ENCODE peak calls at places on chromosomes 16 and 17, in six cellular contexts. V is upper lobe of right lung; R is SK-N-SH; C is CD8-positive, alpha-beta memory T cell; T is breast epithelium; H is H1. O is an unnamed sample.

GRCh38 chr17:64786337-64786736 is 124.2 kb upstream of the SMURF2 start:
- DNase-seq in V (no peak), R (no peak), C (no peak), H (no peak), T (no peak), O (no peak)

GRCh38 chr16:21233521-21234150 is at the start of gene ANKS4B:
- DNase-seq in C (no peak), V (no peak), T (no peak), R (no peak), H (peak), O (no peak)

GRCh38 chr16:21214086-21214485 is 2.7 kb upstream of the ZP2 start:
- DNase-seq in C (no peak), T (no peak), V (no peak), R (no peak), H (no peak), O (no peak)

GRCh38 chr16:85086347-85087291 is 25.7 kb downstream of the CIBAR2 start:
- DNase-seq in R (peak), T (peak), C (peak), V (peak), H (peak), O (peak)

GRCh38 chr17:34386925-34387550 is 24.0 kb upstream of the CCL1 start:
- DNase-seq in T (no peak), C (no peak), V (no peak), H (no peak), R (no peak), O (no peak)

GRCh38 chr16:86934581-86935322 is 356.4 kb downstream of the FOXL1 start:
- DNase-seq in H (no peak), T (no peak), C (no peak), V (no peak), R (no peak), O (no peak)

GRCh38 chr16:1527836-1528811 is 5.3 kb upstream of the TMEM204 start:
- DNase-seq in C (no peak), T (no peak), H (no peak), V (no peak), R (no peak), O (no peak)

GRCh38 chr17:14755002-14755401 is 454.1 kb downstream of the HS3ST3B1 start:
- DNase-seq in C (no peak), T (no peak), H (no peak), R (no peak), V (no peak), O (no peak)

GRCh38 chr16:4218202-4218601 is 23.7 kb downstream of the SRL start:
- DNase-seq in R (no peak), V (peak), H (no peak), T (no peak), C (no peak), O (no peak)

GRCh38 chr17:35094902-35095301 is 24.8 kb downstream of the RAD51D start:
- DNase-seq in V (no peak), R (no peak), C (no peak), T (no peak), H (no peak), O (no peak)

GRCh38 chr16:89237733-89238132 is 20.2 kb downstream of the ZNF778 start:
- DNase-seq in C (no peak), R (no peak), T (no peak), H (no peak), V (no peak), O (no peak)

DNA sequence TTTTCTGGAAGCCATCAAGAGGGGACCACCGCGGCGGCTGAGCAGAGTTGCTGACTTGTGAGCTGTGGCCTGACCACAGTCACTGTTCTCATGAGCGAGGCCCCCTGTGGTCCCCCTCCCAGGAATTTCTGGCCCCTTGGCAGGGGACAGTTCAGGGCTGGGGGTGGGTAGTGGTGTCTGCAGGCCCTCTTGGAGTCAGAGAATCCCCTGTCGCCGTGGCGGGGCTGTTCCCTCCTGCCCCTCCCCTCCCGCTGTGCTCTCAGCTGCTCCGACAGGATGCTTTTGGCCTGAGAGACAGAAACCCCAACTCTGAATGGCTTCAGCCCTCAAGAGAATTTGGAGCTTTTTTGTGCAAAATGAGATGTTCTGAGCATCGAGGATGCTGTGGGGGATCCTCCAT is 292.0 kb downstream of the SEC14L1 start:
- DNase-seq in C (no peak), R (no peak), T (no peak), V (no peak), H (no peak), O (no peak)
- H3K27ac ChIP-seq in C (no peak), R (peak), T (no peak), V (no peak), H (no peak), O (peak)

GRCh38 chr17:45104029-45104428 is 28.3 kb downstream of the PLCD3 start:
- DNase-seq in R (no peak), H (no peak), C (no peak), V (no peak), T (no peak), O (no peak)

GRCh38 chr17:45101546-45101882 is 30.8 kb downstream of the PLCD3 start:
- DNase-seq in T (no peak), C (no peak), H (no peak), R (no peak), V (no peak), O (no peak)

GRCh38 chr17:45101883-45102811 is 30.2 kb downstream of the PLCD3 start:
- DNase-seq in R (no peak), V (no peak), H (no peak), C (no peak), T (no peak), O (no peak)

GRCh38 chr17:45103269-45103795 is 29.0 kb downstream of the PLCD3 start:
- DNase-seq in V (no peak), T (no peak), R (no peak), C (no peak), H (no peak), O (no peak)

DNA sequence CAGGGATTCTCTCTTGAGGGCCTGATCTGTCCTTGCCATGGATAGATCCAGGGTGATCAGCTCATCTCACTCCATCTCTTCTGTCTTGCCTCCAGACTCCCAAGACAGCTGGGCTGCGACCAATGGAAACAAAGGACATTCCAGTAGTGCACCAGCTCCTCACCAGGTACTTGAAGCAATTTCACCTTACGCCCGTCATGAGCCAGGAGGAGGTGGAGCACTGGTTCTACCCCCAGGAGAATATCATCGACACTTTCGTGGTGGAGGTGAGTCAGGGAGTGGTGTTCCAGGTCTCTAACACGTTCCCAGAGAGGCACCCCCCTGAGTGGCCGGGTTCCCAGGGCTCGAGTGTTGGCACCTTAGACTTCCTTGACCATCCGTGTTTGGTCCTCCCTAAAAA is 29.5 kb downstream of the PLCD3 start:
- DNase-seq in T (no peak), C (no peak), R (no peak), V (no peak), H (no peak), O (no peak)
- H3K27ac ChIP-seq in T (peak), C (no peak), R (no peak), V (no peak), H (no peak), O (no peak)

GRCh38 chr16:67393790-67394270 is 532 bp upstream of the TPPP3 start:
- DNase-seq in H (no peak), C (no peak), T (no peak), V (no peak), R (no peak), O (no peak)
- H3K27ac ChIP-seq in H (no peak), C (no peak), T (peak), V (peak), R (peak), O (no peak)

GRCh38 chr17:17326275-17326875 is 23.2 kb downstream of the NT5M start:
- DNase-seq in T (peak), C (no peak), V (no peak), R (no peak), H (no peak), O (no peak)

GRCh38 chr17:17324616-17325015 is 21.4 kb downstream of the NT5M start:
- DNase-seq in H (no peak), T (no peak), V (no peak), C (no peak), R (no peak), O (no peak)

GRCh38 chr17:17325816-17326215 is 22.6 kb downstream of the NT5M start:
- DNase-seq in H (no peak), V (no peak), T (peak), C (no peak), R (no peak), O (no peak)

GRCh38 chr17:17322516-17323510 is 19.6 kb downstream of the NT5M start:
- DNase-seq in V (peak), C (no peak), T (peak), R (no peak), H (no peak), O (no peak)

GRCh38 chr17:17325228-17325627 is 22.1 kb downstream of the NT5M start:
- DNase-seq in C (no peak), R (no peak), V (no peak), H (no peak), T (peak), O (no peak)
- H3K27ac ChIP-seq in C (no peak), R (no peak), V (no peak), H (no peak), T (no peak), O (no peak)

GRCh38 chr16:54093281-54093680 is 193.3 kb downstream of the IRX3 start:
- DNase-seq in R (no peak), H (no peak), C (no peak), T (no peak), V (no peak), O (no peak)
- H3K27ac ChIP-seq in R (no peak), H (no peak), C (no peak), T (peak), V (no peak), O (no peak)

GRCh38 chr16:2968738-2969544 is at the start of gene PAQR4:
- DNase-seq in R (peak), C (peak), T (peak), V (peak), H (peak), O (peak)
- H3K27ac ChIP-seq in R (no peak), C (peak), T (no peak), V (no peak), H (peak), O (peak)

GRCh38 chr17:70021726-70022125 is 53.3 kb upstream of the KCNJ16 start:
- DNase-seq in H (no peak), T (no peak), V (no peak), R (no peak), C (no peak), O (no peak)
- H3K27ac ChIP-seq in H (no peak), T (no peak), V (no peak), R (peak), C (no peak), O (no peak)

GRCh38 chr17:81577278-81578000 is 25.3 kb upstream of the FAAP100 start:
- DNase-seq in T (no peak), R (no peak), V (no peak), H (no peak), C (no peak), O (no peak)

GRCh38 chr17:81578038-81578441 is 25.9 kb upstream of the FAAP100 start:
- DNase-seq in C (no peak), T (no peak), V (no peak), H (no peak), R (no peak), O (no peak)

GRCh38 chr17:81575836-81576235 is 23.7 kb upstream of the FAAP100 start:
- DNase-seq in C (no peak), H (no peak), V (no peak), T (no peak), R (no peak), O (no peak)

GRCh38 chr17:81578561-81579225 is 26.5 kb upstream of the FAAP100 start:
- DNase-seq in V (no peak), H (no peak), C (no peak), R (no peak), T (no peak), O (no peak)

DNA sequence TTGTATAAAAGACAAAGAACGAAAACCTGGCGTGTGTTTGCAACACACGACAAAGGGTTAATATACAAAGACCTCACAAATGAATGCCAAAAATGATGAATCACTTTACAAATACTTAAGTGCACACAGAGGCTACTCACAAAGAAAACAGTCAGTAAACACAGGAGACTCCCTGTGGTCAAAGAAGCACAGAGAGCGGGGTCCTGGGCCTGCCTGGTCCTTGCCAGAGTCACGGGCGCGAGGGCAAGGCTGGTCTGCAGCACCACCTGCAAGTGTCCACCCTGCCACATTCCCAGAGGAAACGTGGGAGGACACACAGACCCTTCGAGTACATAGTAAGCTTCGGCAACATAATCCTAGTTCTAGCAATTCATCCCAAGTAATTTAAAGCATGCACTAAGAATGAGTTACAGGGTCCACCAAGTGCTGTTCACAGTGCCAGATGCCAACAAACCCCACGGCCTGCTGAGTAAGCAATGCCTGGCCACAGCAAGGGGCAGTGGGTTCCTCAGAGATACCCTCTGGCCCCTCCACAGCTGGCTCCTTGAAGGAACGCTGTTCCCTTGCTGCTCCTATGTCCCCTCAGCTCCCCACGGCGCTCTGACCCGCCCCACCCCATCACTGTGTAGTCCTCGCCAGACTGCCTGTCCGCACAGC is 24.6 kb upstream of the FAAP100 start:
- DNase-seq in T (no peak), C (no peak), V (no peak), H (no peak), R (no peak), O (no peak)
- H3K27ac ChIP-seq in T (no peak), C (no peak), V (no peak), H (no peak), R (peak), O (no peak)

DNA sequence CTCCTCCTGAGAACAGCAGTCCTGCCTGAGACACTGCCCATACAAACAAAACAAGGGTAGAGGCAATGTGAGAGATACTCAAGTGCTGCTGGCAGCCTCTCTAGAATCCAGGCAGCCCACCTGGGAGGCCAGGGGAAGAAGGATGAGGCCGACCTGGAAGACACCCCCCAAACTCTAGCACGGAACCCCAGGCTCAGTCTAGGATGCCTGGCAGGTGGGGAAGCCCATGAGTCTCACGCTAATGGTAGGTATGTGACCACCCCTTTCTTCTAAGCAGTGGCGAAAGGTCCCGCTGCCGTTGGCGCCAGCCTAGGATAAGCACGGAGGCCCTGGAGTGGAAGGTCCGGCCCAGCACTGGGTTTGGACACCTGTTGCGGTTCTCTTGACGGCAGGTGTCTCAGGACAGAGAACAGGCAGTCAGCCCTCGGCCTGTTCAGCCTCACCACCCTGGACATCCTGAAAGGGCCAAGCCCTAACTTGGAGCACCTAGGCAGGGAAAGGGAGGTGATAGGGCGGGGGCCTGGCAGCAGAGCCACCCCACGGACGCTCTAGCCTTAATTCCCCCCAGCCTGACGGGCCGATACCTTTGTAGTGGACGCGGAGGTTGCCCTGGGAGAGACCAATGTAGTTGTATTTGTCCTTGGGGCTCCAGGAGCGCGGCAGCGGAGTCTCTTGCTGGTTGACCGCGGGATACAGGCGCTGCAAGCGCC is 487 bp downstream of the RANBP10 start:
- DNase-seq in H (no peak), V (peak), C (peak), R (no peak), T (no peak), O (no peak)
- H3K27ac ChIP-seq in H (peak), V (peak), C (peak), R (peak), T (peak), O (peak)

GRCh38 chr17:78031435-78031834 is 72.9 kb downstream of the TNRC6C start:
- DNase-seq in C (no peak), T (no peak), H (no peak), V (no peak), R (no peak), O (no peak)
- H3K27ac ChIP-seq in C (no peak), T (no peak), H (no peak), V (no peak), R (no peak), O (no peak)

O was measured in effector memory CD4-positive, alpha-beta T cell.